ENCODE peak calls at places on chromosomes 5 and 9, in ten cellular contexts. M is ovary, A is A549, F is HCT116, U is thyroid gland, Z is breast epithelium, D is transverse colon, S is adrenal gland, Q is sigmoid colon, H is gastrocnemius medialis. C is an unnamed sample.

GRCh38 chr5:57113486-57113885 is 60.4 kb upstream of the GPBP1 start:
- DNase-seq in M (no peak), A (no peak), D (no peak), Q (no peak), F (no peak), U (no peak), S (no peak), Z (no peak), H (no peak), C (no peak)

GRCh38 chr5:34898258-34898895 is 16.9 kb downstream of the RAD1 start:
- DNase-seq in Q (peak), D (peak), U (peak), H (peak), S (peak), F (peak), M (peak), A (peak), Z (peak), C (peak)

GRCh38 chr9:110936719-110937452 is 101.4 kb downstream of the LPAR1 start:
- DNase-seq in A (no peak), S (no peak), M (no peak), U (no peak), D (no peak), Z (no peak), Q (no peak), H (no peak), F (no peak), C (no peak)

GRCh38 chr5:57219386-57219785 is 45.5 kb downstream of the GPBP1 start:
- DNase-seq in S (no peak), D (no peak), Q (no peak), A (no peak), H (no peak), F (no peak), U (no peak), M (no peak), Z (no peak), C (no peak)

GRCh38 chr9:70525553-70525952 is 111.1 kb upstream of the KLF9 start:
- DNase-seq in H (no peak), Q (no peak), A (no peak), F (no peak), M (no peak), D (no peak), U (no peak), Z (no peak), S (no peak), C (no peak)

GRCh38 chr5:86665984-86666760 is 48.4 kb downstream of the COX7C start:
- DNase-seq in H (no peak), D (peak), A (no peak), Z (no peak), Q (no peak), M (no peak), F (no peak), U (no peak), S (no peak), C (peak)

GRCh38 chr5:10324519-10325370 is 17.0 kb upstream of the CMBL start:
- DNase-seq in M (no peak), H (no peak), Z (no peak), D (no peak), S (no peak), A (no peak), Q (no peak), U (no peak), F (no peak), C (peak)

GRCh38 chr5:31366941-31367340 is 165.0 kb downstream of the DROSHA start:
- DNase-seq in Z (no peak), F (no peak), U (peak), M (no peak), A (no peak), D (no peak), S (no peak), Q (no peak), H (no peak), C (no peak)

GRCh38 chr5:149594206-149594895 is 13.1 kb downstream of the ARHGEF37 start:
- DNase-seq in Z (no peak), S (no peak), H (no peak), Q (no peak), F (no peak), A (no peak), D (no peak), U (no peak), M (no peak), C (no peak)

GRCh38 chr5:37120270-37120669 is 128.9 kb downstream of the CPLANE1 start:
- DNase-seq in F (no peak), S (no peak), U (no peak), A (no peak), Z (no peak), D (no peak), Q (no peak), H (no peak), M (no peak), C (no peak)

GRCh38 chr9:133844876-133845658 is 106.9 kb upstream of the SARDH start:
- DNase-seq in H (peak), M (no peak), Z (no peak), F (no peak), A (no peak), S (peak), U (peak), Q (peak), D (peak), C (peak)

GRCh38 chr9:37342493-37342892 is 80.0 kb upstream of the GRHPR start:
- DNase-seq in A (no peak), M (no peak), F (no peak), Z (no peak), D (no peak), Q (no peak), U (no peak), S (no peak), H (no peak), C (no peak)

GRCh38 chr5:118577621-118578020 is 410.7 kb downstream of the DTWD2 start:
- DNase-seq in Z (no peak), Q (no peak), A (no peak), M (no peak), S (no peak), D (no peak), H (no peak), F (no peak), U (no peak), C (no peak)

GRCh38 chr9:96350866-96351265 is 32.6 kb downstream of the SLC35D2 start:
- DNase-seq in D (no peak), M (no peak), A (no peak), H (no peak), U (no peak), Q (no peak), F (no peak), S (no peak), Z (no peak), C (no peak)

GRCh38 chr5:93076096-93076495 is 504.9 kb downstream of the NR2F1-AS1 start:
- DNase-seq in Z (no peak), F (no peak), H (no peak), U (no peak), S (no peak), A (no peak), Q (no peak), M (no peak), D (no peak), C (no peak)

GRCh38 chr9:134629061-134629585 is 12.5 kb upstream of the COL5A1 start:
- DNase-seq in S (no peak), Q (no peak), D (no peak), A (no peak), Z (peak), U (no peak), F (no peak), H (no peak), M (no peak), C (no peak)

GRCh38 chr9:130962418-130963316 is 23.6 kb upstream of the FIBCD1 start:
- DNase-seq in Q (no peak), D (no peak), H (no peak), S (peak), A (peak), U (no peak), Z (no peak), F (peak), M (no peak), C (no peak)

GRCh38 chr9:98192503-98193335 is at the start of gene CORO2A:
- DNase-seq in F (peak), Z (no peak), S (peak), H (no peak), U (peak), M (peak), A (peak), Q (peak), D (peak), C (peak)
- TF ChIP-seq POLR2A in F (no peak), Z (no peak), S (peak), H (peak), U (no peak), M (no peak), A (peak), Q (no peak), D (peak), C (no peak)

DNA sequence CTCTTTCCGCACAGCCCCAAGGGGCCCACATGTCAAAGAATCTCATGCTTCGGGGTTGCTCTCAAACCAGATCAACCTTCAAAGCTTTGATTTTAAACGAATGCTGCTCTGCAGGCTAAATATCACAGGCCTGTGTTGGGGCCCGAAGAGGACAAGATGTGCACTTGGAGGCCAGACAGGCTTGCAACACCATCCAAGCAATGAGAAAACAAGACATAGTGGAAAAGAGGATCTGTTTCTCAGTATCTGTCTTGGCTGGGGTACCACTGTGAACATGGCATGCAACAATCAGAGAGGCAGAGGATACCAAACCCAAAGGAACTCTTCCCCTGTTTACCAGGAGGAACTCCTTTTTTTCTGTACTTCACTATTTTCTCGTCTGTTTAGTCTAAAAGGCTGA is 321.8 kb downstream of the SLIT3 start:
- DNase-seq in M (no peak), S (no peak), H (no peak), D (no peak), Z (no peak), U (no peak), A (no peak), Q (no peak), F (no peak), C (no peak)
- H3K27ac ChIP-seq in M (no peak), S (no peak), H (no peak), D (no peak), Z (no peak), U (no peak), A (peak), Q (no peak), F (no peak), C (no peak)

DNA sequence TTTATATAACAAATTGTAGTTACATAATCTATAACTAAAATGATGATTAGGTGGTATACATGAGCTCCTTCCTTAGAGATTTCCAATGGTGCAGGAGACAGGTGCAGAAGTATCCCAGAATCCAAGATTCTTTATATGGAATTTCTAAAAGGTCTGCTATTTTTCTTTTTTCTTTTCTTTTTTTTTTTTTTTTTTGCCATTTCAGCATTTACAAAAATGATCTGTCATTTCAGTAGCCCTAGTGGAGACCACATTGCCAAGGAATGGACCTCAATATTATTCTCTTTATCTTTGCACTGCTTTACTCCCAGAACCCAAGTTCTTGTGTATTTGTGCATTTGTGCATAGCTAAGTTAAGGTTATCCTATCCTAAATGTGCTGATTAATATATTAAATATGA is 61.7 kb downstream of the MRPS30 start:
- DNase-seq in Q (no peak), Z (no peak), D (no peak), M (no peak), A (no peak), U (no peak), H (no peak), S (no peak), F (no peak), C (no peak)
- H3K4me3 ChIP-seq in Q (no peak), Z (no peak), D (no peak), M (no peak), A (no peak), U (no peak), H (no peak), S (no peak), F (no peak), C (no peak)

DNA sequence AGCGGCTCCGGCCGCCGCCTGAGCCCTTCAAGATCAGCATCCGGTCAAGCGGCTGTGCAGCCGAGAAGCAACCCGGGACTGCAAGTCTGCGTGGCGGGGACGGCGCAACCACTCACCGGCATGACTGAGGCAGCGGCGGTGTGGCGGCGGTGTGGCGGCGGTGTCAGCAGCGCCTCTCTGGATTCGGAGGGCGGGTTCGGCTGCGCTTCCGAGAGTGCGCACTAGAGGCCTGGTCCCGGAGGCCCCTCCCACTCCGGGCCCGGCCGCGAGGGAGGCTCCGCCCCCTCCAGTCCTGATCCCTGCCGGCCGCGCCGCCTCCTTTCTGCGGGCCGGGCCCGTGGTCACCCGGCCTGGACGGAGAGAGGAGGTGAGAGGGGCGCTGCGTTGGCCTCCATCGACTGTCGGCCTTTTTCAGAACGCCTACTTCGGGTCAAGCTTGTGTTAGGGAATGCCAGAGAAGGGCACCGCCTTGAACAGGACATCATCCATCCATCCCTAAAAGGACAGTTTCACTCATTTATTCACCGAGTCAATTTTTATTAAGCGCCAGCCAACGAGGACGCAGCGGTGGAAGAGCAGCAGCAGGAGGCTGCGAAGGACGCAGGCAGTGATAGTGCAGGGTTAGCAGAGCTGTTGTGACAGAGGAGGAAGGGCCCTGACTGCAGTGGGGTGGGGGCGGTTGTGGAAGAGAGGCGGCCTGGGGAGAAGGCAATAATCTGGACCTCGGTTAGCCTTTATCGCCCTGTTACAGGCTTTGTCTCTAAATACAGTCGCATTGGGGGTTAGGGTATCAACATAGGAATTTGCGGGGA is at the start of gene ATOX1:
- DNase-seq in S (peak), F (peak), H (peak), M (peak), U (peak), A (peak), Q (peak), D (peak), Z (peak), C (peak)
- TF ChIP-seq POLR2A in S (peak), F (peak), H (peak), M (peak), U (peak), A (peak), Q (peak), D (peak), Z (peak), C (peak)

GRCh38 chr5:147453901-147454814 is 55.7 kb downstream of the DPYSL3 start:
- DNase-seq in F (peak), Z (peak), D (peak), M (peak), S (peak), U (peak), A (peak), H (peak), Q (peak), C (peak)

GRCh38 chr5:147455321-147455720 is 54.5 kb downstream of the DPYSL3 start:
- DNase-seq in F (no peak), D (no peak), Q (peak), M (no peak), Z (no peak), U (no peak), A (no peak), H (peak), S (no peak), C (peak)

GRCh38 chr5:147458581-147458980 is 51.3 kb downstream of the DPYSL3 start:
- DNase-seq in S (no peak), F (no peak), A (no peak), Q (no peak), D (no peak), U (no peak), H (no peak), M (no peak), Z (no peak), C (no peak)

GRCh38 chr5:147452137-147452838 is 57.6 kb downstream of the DPYSL3 start:
- DNase-seq in D (no peak), S (no peak), Q (peak), F (no peak), A (no peak), Z (no peak), U (no peak), H (no peak), M (no peak), C (no peak)

GRCh38 chr5:147455822-147456221 is 54.0 kb downstream of the DPYSL3 start:
- DNase-seq in Q (no peak), A (no peak), M (no peak), S (no peak), U (no peak), F (no peak), D (no peak), Z (no peak), H (no peak), C (no peak)
- H3K27ac ChIP-seq in Q (peak), A (no peak), M (peak), S (no peak), U (no peak), F (no peak), D (peak), Z (peak), H (peak), C (peak)

GRCh38 chr5:76402251-76402879 is 720 bp upstream of the IQGAP2 start:
- DNase-seq in H (peak), Z (no peak), A (peak), U (peak), F (no peak), Q (no peak), S (peak), D (peak), M (peak), C (peak)
- H3K4me3 ChIP-seq in H (peak), Z (peak), A (peak), U (peak), F (peak), Q (peak), S (no peak), D (peak), M (peak), C (peak)

DNA sequence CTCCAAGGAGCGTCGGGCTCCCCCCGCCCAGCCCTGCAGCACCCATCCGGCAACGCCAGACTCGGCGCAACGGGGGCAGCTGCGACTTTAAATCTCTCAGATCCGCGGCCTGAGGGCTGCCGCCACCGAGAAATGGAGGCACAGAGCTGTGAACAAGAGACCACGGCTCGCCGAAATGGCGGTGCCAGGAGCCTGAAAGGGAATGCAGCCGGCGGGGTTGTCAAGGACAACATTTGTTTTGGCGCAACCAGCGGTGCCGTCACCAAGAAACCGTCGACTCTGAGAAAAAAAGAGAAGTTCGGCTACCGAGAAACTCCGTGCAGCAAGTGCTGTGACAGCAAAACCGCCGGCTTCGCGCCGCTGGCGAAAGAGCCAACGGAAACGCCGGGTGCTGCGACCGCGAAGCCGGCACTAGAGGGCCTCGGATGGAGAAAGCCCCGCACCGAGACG is 2.1 kb upstream of the ANXA2R start:
- DNase-seq in S (peak), Z (peak), D (peak), H (no peak), F (peak), U (peak), A (peak), M (peak), Q (peak), C (peak)
- TF ChIP-seq POLR2A in S (peak), Z (peak), D (peak), H (no peak), F (no peak), U (no peak), A (no peak), M (no peak), Q (no peak), C (no peak)

GRCh38 chr5:78638973-78639669 is 9.5 kb downstream of the LHFPL2 start:
- DNase-seq in S (no peak), M (no peak), H (no peak), U (no peak), Q (no peak), Z (no peak), F (no peak), A (no peak), D (no peak), C (no peak)

GRCh38 chr5:78636682-78637081 is 11.9 kb downstream of the LHFPL2 start:
- DNase-seq in Q (no peak), M (no peak), D (no peak), A (no peak), U (no peak), S (no peak), F (no peak), Z (no peak), H (no peak), C (no peak)

GRCh38 chr5:78639811-78640210 is 8.8 kb downstream of the LHFPL2 start:
- DNase-seq in F (no peak), H (no peak), Z (no peak), D (no peak), U (no peak), A (no peak), M (no peak), Q (no peak), S (no peak), C (no peak)

GRCh38 chr5:78637468-78637867 is 11.1 kb downstream of the LHFPL2 start:
- DNase-seq in S (peak), F (no peak), D (no peak), H (no peak), A (no peak), U (no peak), Z (no peak), M (no peak), Q (no peak), C (no peak)

DNA sequence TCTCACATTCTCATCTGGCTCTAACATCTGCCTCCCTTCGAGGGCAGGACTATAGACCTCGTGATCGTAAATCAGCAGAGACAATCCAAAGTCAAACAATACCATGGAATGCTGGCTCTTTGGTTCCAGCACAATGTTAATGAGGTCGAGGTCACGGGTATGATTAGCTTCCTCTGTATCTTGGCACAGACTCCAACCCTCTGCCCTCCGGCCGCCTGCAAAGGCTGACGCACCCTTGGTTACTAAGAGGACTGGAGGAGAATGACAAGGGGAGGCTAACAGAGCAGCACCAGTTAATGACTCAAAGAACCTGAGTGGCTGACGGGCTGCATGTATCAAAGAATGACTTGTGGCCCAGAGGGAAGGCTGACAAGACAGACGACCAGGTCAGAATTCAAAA is 10.1 kb downstream of the LHFPL2 start:
- DNase-seq in F (no peak), H (no peak), Q (peak), Z (peak), S (peak), U (peak), M (peak), A (peak), D (peak), C (peak)
- H3K27ac ChIP-seq in F (no peak), H (peak), Q (peak), Z (peak), S (peak), U (peak), M (peak), A (peak), D (peak), C (peak)

GRCh38 chr9:115837618-115838017 is 316.0 kb upstream of the PAPPA start:
- DNase-seq in H (no peak), F (no peak), S (no peak), M (no peak), Z (no peak), D (no peak), U (no peak), Q (peak), A (no peak), C (no peak)
- H3K4me3 ChIP-seq in H (no peak), F (no peak), S (no peak), M (no peak), Z (no peak), D (no peak), U (no peak), Q (no peak), A (no peak), C (no peak)

GRCh38 chr9:94232428-94232827 is 26.7 kb upstream of the ZNF169 start:
- DNase-seq in U (no peak), Q (no peak), A (no peak), F (no peak), H (no peak), Z (no peak), S (no peak), D (no peak), M (no peak), C (no peak)
- TF ChIP-seq POLR2A in U (no peak), Q (no peak), A (no peak), F (no peak), H (no peak), Z (no peak), S (no peak), D (no peak), M (no peak), C (no peak)

C was measured in testis.